ENCODE peak calls at places on chromosomes 5 and 9, in six cellular contexts. T is HFF-Myc, V is uterus, Q is AG04450, N is IMR-90, A is upper lobe of right lung. S is an unnamed sample.

GRCh38 chr5:74648835-74649286 is 8.3 kb upstream of the ENC1 start:
- DNase-seq in Q (no peak), T (peak), A (no peak), V (no peak), N (peak), S (no peak)

GRCh38 chr5:115494570-115495289 is 49.8 kb downstream of the FEM1C start:
- DNase-seq in T (no peak), N (no peak), A (no peak), Q (no peak), V (no peak), S (no peak)

GRCh38 chr9:78369644-78370219 is 72.8 kb downstream of the PSAT1 start:
- DNase-seq in V (peak), Q (peak), T (peak), N (peak), A (peak), S (peak)

GRCh38 chr9:101727621-101728524 is 10.6 kb downstream of the GRIN3A start:
- DNase-seq in Q (no peak), N (peak), T (no peak), V (no peak), A (no peak), S (no peak)

GRCh38 chr5:9502435-9502834 is 43.4 kb downstream of the SEMA5A start:
- DNase-seq in V (no peak), A (no peak), N (peak), Q (no peak), T (no peak), S (no peak)

GRCh38 chr5:61163905-61164304 is 1.6 kb upstream of the SMIM15 start:
- DNase-seq in V (no peak), Q (no peak), N (no peak), T (no peak), A (no peak), S (no peak)

GRCh38 chr5:72556351-72557146 is 49.3 kb upstream of the ZNF366 start:
- DNase-seq in A (peak), V (peak), Q (no peak), T (peak), N (peak), S (peak)

GRCh38 chr5:131296213-131296672 is 32.4 kb downstream of the CDC42SE2 start:
- DNase-seq in Q (no peak), T (no peak), A (no peak), V (no peak), N (no peak), S (no peak)

GRCh38 chr5:127517480-127518318 is at the start of gene PRRC1:
- DNase-seq in T (peak), A (peak), Q (peak), V (peak), N (peak), S (peak)

GRCh38 chr5:154860765-154861164 is 2.3 kb downstream of the CNOT8 start:
- DNase-seq in A (no peak), V (no peak), Q (no peak), T (no peak), N (no peak), S (no peak)
- H3K4me3 ChIP-seq in A (peak), V (peak), Q (peak), T (peak), N (peak), S (peak)

DNA sequence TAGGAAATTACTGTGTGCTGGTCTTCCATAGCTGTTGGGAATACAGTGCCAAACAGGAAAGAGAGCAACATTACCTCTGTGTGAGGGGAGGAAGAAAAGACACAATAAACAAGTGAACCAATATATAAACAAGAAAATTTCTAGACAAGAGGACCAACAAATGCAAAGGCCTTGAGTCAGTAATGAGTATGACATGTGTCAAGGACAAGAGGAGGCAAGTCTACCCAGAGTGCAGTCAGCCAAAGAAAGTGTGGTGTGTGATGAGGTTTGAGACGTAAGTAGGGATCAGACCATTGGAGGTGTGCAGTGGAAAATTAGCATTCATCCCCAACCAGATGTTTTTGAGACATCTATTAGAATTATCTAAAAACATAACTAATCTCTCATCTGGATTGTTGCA is 69.5 kb upstream of the CDH6 start:
- DNase-seq in T (no peak), N (no peak), A (no peak), V (no peak), Q (no peak), S (no peak)
- H3K4me3 ChIP-seq in T (no peak), N (no peak), A (no peak), V (no peak), Q (no peak), S (no peak)

DNA sequence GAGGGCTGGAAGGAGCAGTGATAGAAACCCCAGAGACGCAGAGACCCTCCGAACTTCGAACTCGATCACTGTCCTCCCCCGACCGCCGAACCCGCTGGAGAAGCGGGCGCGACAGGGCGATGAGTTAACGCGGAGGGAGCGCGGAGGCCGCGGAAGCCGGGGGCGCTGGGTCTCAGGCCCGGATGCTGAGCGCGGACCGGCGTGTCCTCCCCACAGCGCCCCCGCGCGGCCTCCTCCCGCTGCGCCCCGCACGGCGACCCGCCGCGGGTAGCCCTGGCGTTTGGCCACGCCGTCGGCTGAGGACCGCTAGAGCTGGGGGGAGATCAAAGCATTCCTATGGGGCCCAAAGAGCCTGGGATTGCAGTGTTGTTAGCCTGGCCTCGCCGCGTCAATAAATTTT is 7.7 kb upstream of the DMRT2 start:
- DNase-seq in A (no peak), V (no peak), N (no peak), Q (no peak), T (no peak), S (no peak)
- H3K4me3 ChIP-seq in A (no peak), V (no peak), N (no peak), Q (no peak), T (no peak), S (no peak)

DNA sequence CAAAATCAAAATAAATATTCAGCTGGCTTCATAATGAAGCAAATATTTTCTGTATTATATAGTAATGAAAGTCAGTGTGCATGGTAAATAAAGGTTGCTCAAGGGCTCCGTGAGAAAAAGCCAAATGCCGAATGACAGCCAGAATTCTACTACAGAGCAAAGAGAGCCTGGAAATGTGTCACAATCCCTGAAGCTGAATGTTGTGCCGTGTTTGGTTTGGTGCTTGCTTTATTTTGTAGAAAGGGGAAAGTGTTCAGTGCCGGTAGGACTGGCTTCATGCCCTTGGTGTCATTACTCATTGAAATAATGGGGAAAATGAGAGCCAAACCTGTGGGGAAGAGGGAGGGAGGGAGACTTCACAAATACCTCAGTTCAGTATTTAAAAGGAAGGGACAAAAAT is 26.8 kb upstream of the ADAMTSL1 start:
- DNase-seq in A (no peak), N (no peak), T (no peak), Q (no peak), V (peak), S (no peak)
- H3K4me3 ChIP-seq in A (no peak), N (no peak), T (no peak), Q (no peak), V (no peak), S (no peak)